ENCODE peak calls at places on chromosome 20, in ten cellular contexts. Z, T, X, V, K, J, R, S, C and B are unnamed samples.

GRCh38 chr20:3307078-3307477 is 68.1 kb upstream of the SLC4A11 start:
- DNase-seq in J (no peak), R (no peak), T (no peak), V (no peak), K (no peak), S (no peak), Z (no peak), X (no peak), C (no peak), B (no peak)

GRCh38 chr20:53826597-53827291 is 233.1 kb upstream of the ZNF217 start:
- DNase-seq in V (no peak), X (no peak), T (peak), R (no peak), C (peak), J (no peak), K (no peak), S (no peak), Z (peak), B (no peak)

GRCh38 chr20:51569815-51570741 is 27.6 kb upstream of the NFATC2 start:
- DNase-seq in R (no peak), C (no peak), T (no peak), J (no peak), V (no peak), X (no peak), K (no peak), S (no peak), Z (peak), B (no peak)

GRCh38 chr20:43477193-43477592 is 19.5 kb downstream of the SRSF6 start:
- DNase-seq in T (no peak), R (no peak), Z (no peak), V (no peak), S (no peak), X (no peak), K (no peak), J (no peak), C (no peak), B (no peak)

GRCh38 chr20:1892122-1892385 is 3.2 kb upstream of the SIRPA start:
- DNase-seq in S (no peak), V (no peak), J (no peak), K (no peak), Z (no peak), X (no peak), T (no peak), R (no peak), C (no peak), B (no peak)

GRCh38 chr20:42775037-42775436 is 414.7 kb downstream of the PTPRT start:
- DNase-seq in J (no peak), S (no peak), V (no peak), K (no peak), R (no peak), X (no peak), C (no peak), T (no peak), Z (no peak), B (no peak)

GRCh38 chr20:1832634-1833033 is 62.6 kb upstream of the SIRPA start:
- DNase-seq in V (no peak), K (no peak), T (no peak), R (no peak), S (no peak), C (no peak), J (no peak), X (no peak), Z (no peak), B (no peak)

GRCh38 chr20:33664762-33665144 is 2.0 kb upstream of the ACTL10 start:
- DNase-seq in V (no peak), S (no peak), J (no peak), C (no peak), T (no peak), Z (no peak), R (no peak), K (no peak), X (no peak), B (no peak)

GRCh38 chr20:38903335-38903734 is 22.9 kb upstream of the FAM83D start:
- DNase-seq in T (no peak), S (no peak), K (no peak), J (no peak), Z (no peak), R (no peak), V (no peak), X (no peak), C (no peak), B (no peak)
- TF ChIP-seq POLR2A in T (no peak), S (no peak), K (no peak), J (no peak), Z (no peak), R (no peak), V (no peak), X (no peak), C (no peak), B (no peak)

DNA sequence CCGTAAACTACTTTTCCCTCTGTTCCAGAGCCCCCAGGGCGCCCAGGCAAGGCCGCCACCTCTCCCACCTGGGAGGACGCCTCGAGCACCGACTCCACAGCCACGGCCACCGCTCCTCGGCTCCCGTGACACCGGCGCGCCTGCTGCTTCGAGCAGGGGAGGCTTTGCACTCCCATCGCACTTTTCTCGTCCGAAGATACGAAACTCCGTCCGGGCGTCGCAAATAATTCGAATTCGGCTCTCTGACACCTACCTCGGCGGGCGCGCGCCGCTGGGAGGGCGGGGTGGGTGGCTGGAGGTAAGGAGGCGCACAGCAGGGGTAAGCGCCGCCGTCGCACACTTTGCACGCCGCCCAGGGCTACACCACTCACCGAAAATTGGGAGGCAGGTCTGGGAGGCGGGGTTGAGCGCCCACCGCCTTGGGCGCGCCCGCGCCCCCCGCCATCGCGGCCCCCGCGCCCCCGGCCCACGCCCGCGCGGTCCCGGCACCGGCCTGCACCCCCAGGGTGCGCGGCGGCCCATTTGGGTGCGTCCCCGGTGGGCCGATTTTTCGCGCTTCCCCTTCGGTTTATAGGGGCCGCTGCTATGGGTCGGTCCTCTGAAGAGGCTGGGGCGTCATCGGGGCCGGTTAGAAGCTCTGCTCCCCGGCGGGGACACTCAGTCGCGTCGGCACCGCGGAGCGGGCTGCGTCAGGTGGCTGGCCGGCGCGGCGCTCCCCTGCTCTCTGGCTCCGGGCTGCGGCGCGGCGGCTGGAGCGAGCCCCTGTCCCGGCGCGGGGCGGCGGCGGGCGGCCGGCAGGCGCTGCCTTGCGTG is 36.2 kb downstream of the GNAS start:
- DNase-seq in Z (no peak), C (peak), J (no peak), K (peak), S (peak), T (peak), X (peak), R (peak), V (peak), B (peak)
- TF ChIP-seq POLR2A in Z (no peak), C (peak), J (peak), K (no peak), S (peak), T (peak), X (peak), R (peak), V (peak), B (peak)

DNA sequence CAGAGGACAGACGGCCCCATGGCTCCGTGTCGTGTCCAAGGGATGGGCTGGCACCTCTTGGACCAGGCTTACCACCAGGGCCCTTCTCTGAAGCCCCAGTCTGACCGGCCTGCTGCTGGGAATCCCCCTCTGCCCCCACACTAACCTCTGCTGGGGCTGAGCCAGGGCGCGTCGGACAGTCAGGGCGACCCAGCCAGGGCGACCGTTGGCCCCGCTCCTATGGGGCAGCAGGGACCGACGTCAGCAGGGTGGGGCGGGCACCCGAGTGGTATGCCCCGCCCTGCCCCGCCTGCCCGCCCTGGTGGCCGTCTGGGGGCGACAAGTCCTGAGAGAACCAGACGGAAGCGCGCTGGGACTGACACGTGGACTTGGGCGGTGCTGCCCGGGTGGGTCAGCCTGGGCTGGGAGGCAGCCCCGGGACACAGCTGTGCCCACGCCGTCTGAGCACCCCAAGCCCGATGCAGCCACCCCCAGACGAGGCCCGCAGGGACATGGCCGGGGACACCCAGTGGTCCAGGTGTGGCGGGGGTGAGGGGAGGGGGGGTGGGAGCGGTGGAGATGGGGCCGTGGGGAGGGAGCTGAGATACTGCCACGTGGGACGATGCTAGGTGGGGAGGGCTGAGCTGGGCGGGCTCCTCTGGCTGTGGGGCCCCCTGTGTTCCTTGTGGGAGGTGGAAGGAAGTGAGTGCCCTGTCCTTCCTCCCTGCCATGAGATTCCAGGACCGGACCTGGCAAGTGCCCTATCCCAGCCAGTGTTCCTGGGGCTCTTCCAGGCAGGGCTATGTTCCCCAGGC is at the start of gene SLC17A9:
- DNase-seq in X (peak), Z (no peak), R (peak), J (peak), T (peak), V (peak), K (peak), C (peak), S (no peak), B (peak)
- TF ChIP-seq POLR2A in X (no peak), Z (no peak), R (no peak), J (peak), T (no peak), V (peak), K (no peak), C (no peak), S (no peak), B (peak)

DNA sequence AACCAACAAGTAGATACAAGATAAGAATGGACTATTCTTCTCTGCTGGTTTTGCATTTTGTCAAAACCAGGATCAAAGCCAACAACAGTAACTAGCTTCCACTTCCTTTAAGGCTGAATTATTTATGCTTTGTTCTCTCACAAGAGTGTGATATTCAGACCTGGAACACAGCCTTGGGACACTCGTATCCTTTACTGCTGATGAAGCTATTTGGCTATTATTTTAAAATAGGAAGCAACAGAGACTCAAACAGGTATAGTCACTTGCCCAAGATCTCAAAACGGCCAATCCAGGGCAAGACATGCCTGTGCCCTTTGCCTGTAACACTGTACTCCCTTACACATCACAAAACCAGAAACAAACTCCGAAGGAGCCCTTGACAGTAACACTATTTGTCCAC is 19.9 kb downstream of the SPTLC3 start:
- DNase-seq in T (no peak), S (no peak), X (no peak), C (no peak), V (no peak), K (no peak), R (no peak), J (no peak), Z (no peak), B (no peak)
- TF ChIP-seq POLR2A in T (no peak), S (no peak), X (no peak), C (no peak), V (no peak), K (no peak), R (no peak), J (no peak), Z (no peak), B (no peak)

GRCh38 chr20:49915380-49916145 is at the start of gene SPATA2:
- DNase-seq in Z (peak), T (peak), V (peak), R (peak), S (peak), J (peak), X (peak), C (peak), K (peak), B (peak)
- TF ChIP-seq POLR2A in Z (peak), T (peak), V (peak), R (peak), S (peak), J (peak), X (peak), C (peak), K (peak), B (peak)

GRCh38 chr20:49282584-49283171 is 4.8 kb upstream of the ZNFX1 start:
- DNase-seq in S (no peak), V (no peak), Z (no peak), K (no peak), T (no peak), C (no peak), J (no peak), R (no peak), X (no peak), B (peak)
- TF ChIP-seq POLR2A in S (no peak), V (no peak), Z (no peak), K (no peak), T (no peak), C (peak), J (no peak), R (no peak), X (no peak), B (peak)

GRCh38 chr20:25057234-25058050 is 497 bp downstream of the ACSS1 start:
- DNase-seq in C (peak), T (peak), R (peak), S (no peak), V (peak), X (peak), J (no peak), Z (peak), K (peak), B (peak)
- TF ChIP-seq POLR2A in C (no peak), T (peak), R (no peak), S (no peak), V (peak), X (peak), J (no peak), Z (no peak), K (no peak), B (peak)

DNA sequence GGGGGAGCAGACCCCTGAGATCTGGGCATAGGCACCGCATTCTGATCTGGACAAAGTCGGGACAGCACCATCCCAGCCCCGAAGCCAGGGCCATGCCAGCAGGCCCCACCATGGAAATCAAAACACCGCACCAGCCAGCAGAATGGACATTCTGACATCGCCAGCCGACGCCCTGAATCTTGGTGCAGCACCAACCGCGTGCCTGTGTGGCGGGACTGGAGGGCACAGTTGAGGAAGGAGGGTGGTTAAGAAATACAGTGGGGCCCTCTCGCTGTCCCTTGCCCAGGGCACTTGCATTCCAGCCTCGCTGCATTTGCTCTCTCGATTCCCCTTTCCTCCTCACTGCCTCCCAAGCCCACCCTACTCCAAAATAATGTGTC is 2.0 kb downstream of the NNAT start:
- DNase-seq in Z (no peak), T (no peak), K (no peak), J (no peak), S (no peak), V (no peak), C (no peak), R (no peak), X (no peak), B (no peak)
- TF ChIP-seq POLR2A in Z (no peak), T (no peak), K (no peak), J (no peak), S (no peak), V (no peak), C (no peak), R (no peak), X (no peak), B (no peak)